ENCODE peak calls at places on chromosomes 5 and 9, in five cellular contexts. One of them, this sample, is unnamed.

GRCh38 chr5:39167141-39167972 is 52.0 kb downstream of the FYB1 start:
- DNase-seq in globus pallidus: no peak
- DNase-seq in HuH-7: no peak
- DNase-seq in EL: peak
- DNase-seq in lower leg skin: no peak
- DNase-seq in this sample: no peak

GRCh38 chr5:31333475-31333874 is 140.0 kb downstream of the CDH6 start:
- DNase-seq in globus pallidus: no peak
- DNase-seq in HuH-7: no peak
- DNase-seq in EL: no peak
- DNase-seq in lower leg skin: no peak
- DNase-seq in this sample: no peak

GRCh38 chr9:69195681-69196080 is 21.6 kb downstream of the TJP2 start:
- DNase-seq in HuH-7: no peak
- DNase-seq in EL: no peak
- DNase-seq in globus pallidus: peak
- DNase-seq in lower leg skin: no peak
- DNase-seq in this sample: no peak

GRCh38 chr5:142149363-142149762 is 40.8 kb downstream of the NDFIP1 start:
- DNase-seq in lower leg skin: no peak
- DNase-seq in EL: no peak
- DNase-seq in globus pallidus: no peak
- DNase-seq in HuH-7: no peak
- DNase-seq in this sample: no peak

GRCh38 chr5:132641241-132641723 is 16.7 kb upstream of the IL13 start:
- DNase-seq in HuH-7: no peak
- DNase-seq in lower leg skin: no peak
- DNase-seq in globus pallidus: no peak
- DNase-seq in EL: no peak
- DNase-seq in this sample: no peak

GRCh38 chr5:19880859-19881436 is 107.1 kb downstream of the CDH18 start:
- DNase-seq in lower leg skin: no peak
- DNase-seq in HuH-7: peak
- DNase-seq in globus pallidus: no peak
- DNase-seq in EL: no peak
- DNase-seq in this sample: peak

GRCh38 chr5:1292846-1293415 is 1.9 kb downstream of the TERT start:
- DNase-seq in lower leg skin: no peak
- DNase-seq in EL: no peak
- DNase-seq in globus pallidus: no peak
- DNase-seq in HuH-7: no peak
- DNase-seq in this sample: no peak

GRCh38 chr5:67515020-67515689 is 318.6 kb upstream of the CD180 start:
- DNase-seq in EL: no peak
- DNase-seq in lower leg skin: no peak
- DNase-seq in globus pallidus: no peak
- DNase-seq in HuH-7: no peak
- DNase-seq in this sample: no peak

GRCh38 chr5:57937025-57937424 is 454.4 kb upstream of the ACTBL2 start:
- DNase-seq in lower leg skin: no peak
- DNase-seq in EL: peak
- DNase-seq in globus pallidus: no peak
- DNase-seq in HuH-7: no peak
- DNase-seq in this sample: no peak

GRCh38 chr5:1521671-1522600 is 1.8 kb downstream of the LPCAT1 start:
- DNase-seq in HuH-7: no peak
- DNase-seq in lower leg skin: no peak
- DNase-seq in globus pallidus: no peak
- DNase-seq in EL: peak
- DNase-seq in this sample: peak

GRCh38 chr9:111805841-111806241 is 11.1 kb upstream of the SHOC1 start:
- DNase-seq in lower leg skin: no peak
- DNase-seq in EL: peak
- DNase-seq in HuH-7: no peak
- DNase-seq in globus pallidus: no peak
- DNase-seq in this sample: no peak

GRCh38 chr9:81416476-81417298 is 272.7 kb downstream of the TLE1 start:
- DNase-seq in EL: peak
- DNase-seq in HuH-7: no peak
- DNase-seq in lower leg skin: no peak
- DNase-seq in globus pallidus: no peak
- DNase-seq in this sample: no peak

GRCh38 chr5:138353550-138353893 is 1.0 kb downstream of the KDM3B start:
- DNase-seq in lower leg skin: no peak
- DNase-seq in EL: no peak
- DNase-seq in HuH-7: no peak
- DNase-seq in globus pallidus: no peak
- DNase-seq in this sample: no peak

GRCh38 chr9:84456526-84456925 is 116.0 kb upstream of the SLC28A3 start:
- DNase-seq in lower leg skin: no peak
- DNase-seq in globus pallidus: no peak
- DNase-seq in EL: no peak
- DNase-seq in HuH-7: no peak
- DNase-seq in this sample: no peak

GRCh38 chr5:53313131-53313530 is 167.3 kb upstream of the FST start:
- DNase-seq in HuH-7: no peak
- DNase-seq in globus pallidus: no peak
- DNase-seq in EL: no peak
- DNase-seq in lower leg skin: no peak
- DNase-seq in this sample: no peak

GRCh38 chr9:128901822-128902221 is 19.0 kb upstream of the PHYHD1 start:
- DNase-seq in lower leg skin: no peak
- DNase-seq in EL: no peak
- DNase-seq in globus pallidus: no peak
- DNase-seq in HuH-7: no peak
- DNase-seq in this sample: no peak

GRCh38 chr9:117325789-117326185 is 89.1 kb downstream of the ASTN2 start:
- DNase-seq in EL: no peak
- DNase-seq in HuH-7: no peak
- DNase-seq in globus pallidus: peak
- DNase-seq in lower leg skin: no peak
- DNase-seq in this sample: no peak

GRCh38 chr5:39668980-39669379 is 244.2 kb upstream of the DAB2 start:
- DNase-seq in HuH-7: no peak
- DNase-seq in globus pallidus: no peak
- DNase-seq in lower leg skin: no peak
- DNase-seq in EL: no peak
- DNase-seq in this sample: no peak

GRCh38 chr5:77960863-77961396 is 184.8 kb upstream of the TBCA start:
- DNase-seq in lower leg skin: no peak
- DNase-seq in HuH-7: no peak
- DNase-seq in globus pallidus: no peak
- DNase-seq in EL: no peak
- DNase-seq in this sample: no peak

GRCh38 chr5:168681556-168682183 is 102.5 kb upstream of the PANK3 start:
- DNase-seq in lower leg skin: no peak
- DNase-seq in globus pallidus: no peak
- DNase-seq in HuH-7: no peak
- DNase-seq in EL: peak
- DNase-seq in this sample: no peak

GRCh38 chr9:138053996-138054752 is 176.6 kb downstream of the CACNA1B start:
- DNase-seq in globus pallidus: no peak
- DNase-seq in EL: no peak
- DNase-seq in HuH-7: peak
- DNase-seq in lower leg skin: no peak
- DNase-seq in this sample: no peak

GRCh38 chr9:31821583-31821982 is 562.9 kb upstream of the ACO1 start:
- DNase-seq in EL: no peak
- DNase-seq in globus pallidus: no peak
- DNase-seq in lower leg skin: no peak
- DNase-seq in HuH-7: no peak
- DNase-seq in this sample: no peak

GRCh38 chr9:128728298-128728697 is 4.4 kb upstream of the ZDHHC12 start:
- DNase-seq in HuH-7: no peak
- DNase-seq in EL: no peak
- DNase-seq in lower leg skin: no peak
- DNase-seq in globus pallidus: no peak
- DNase-seq in this sample: no peak

GRCh38 chr5:92599217-92599810 is 981.7 kb downstream of the NR2F1-AS1 start:
- DNase-seq in globus pallidus: no peak
- DNase-seq in EL: no peak
- DNase-seq in HuH-7: peak
- DNase-seq in lower leg skin: no peak
- DNase-seq in this sample: no peak

GRCh38 chr5:637581-638450 is 25.7 kb downstream of the CEP72 start:
- DNase-seq in lower leg skin: no peak
- DNase-seq in HuH-7: no peak
- DNase-seq in EL: no peak
- DNase-seq in globus pallidus: no peak
- DNase-seq in this sample: no peak

GRCh38 chr9:116476935-116477381 is 210.1 kb upstream of the TRIM32 start:
- DNase-seq in HuH-7: no peak
- DNase-seq in EL: no peak
- DNase-seq in lower leg skin: no peak
- DNase-seq in globus pallidus: peak
- DNase-seq in this sample: no peak

GRCh38 chr9:105877719-105878118 is 183.4 kb downstream of the TMEM38B start:
- DNase-seq in globus pallidus: no peak
- DNase-seq in EL: no peak
- DNase-seq in HuH-7: no peak
- DNase-seq in lower leg skin: no peak
- DNase-seq in this sample: no peak

GRCh38 chr5:32307769-32308194 is 5.0 kb downstream of the MTMR12 start:
- DNase-seq in EL: no peak
- DNase-seq in lower leg skin: no peak
- DNase-seq in HuH-7: no peak
- DNase-seq in globus pallidus: no peak
- DNase-seq in this sample: no peak

GRCh38 chr9:1726993-1727759 is 288.0 kb upstream of the SMARCA2 start:
- DNase-seq in HuH-7: no peak
- DNase-seq in EL: no peak
- DNase-seq in lower leg skin: no peak
- DNase-seq in globus pallidus: no peak
- DNase-seq in this sample: no peak

GRCh38 chr9:69785757-69786156 is 25.9 kb upstream of the PTAR1 start:
- DNase-seq in globus pallidus: no peak
- DNase-seq in HuH-7: peak
- DNase-seq in lower leg skin: no peak
- DNase-seq in EL: peak
- DNase-seq in this sample: no peak

This sample was measured in PC-9.